ENCODE peak calls at places on chromosomes 13 and 19, in nine cellular contexts. O is cardiac muscle cell, Y is endodermal cell, C is Caco-2, D is Panc1, I is RWPE2, V is AG04450, F is Peyer's patch, Z is GM12865. R is an unnamed sample.

GRCh38 chr13:77028202-77028601 is 1.2 kb upstream of the FBXL3 start:
- DNase-seq in Z (no peak), V (no peak), O (no peak), I (no peak), Y (no peak), F (no peak), C (no peak), D (no peak), R (no peak)

GRCh38 chr19:40397568-40397906 is 7.6 kb upstream of the HIPK4 start:
- DNase-seq in Z (no peak), C (no peak), D (no peak), F (no peak), O (no peak), Y (no peak), V (no peak), I (no peak), R (no peak)

GRCh38 chr13:72132065-72132464 is 265.1 kb upstream of the DACH1 start:
- DNase-seq in V (no peak), F (no peak), Y (no peak), Z (no peak), I (no peak), D (no peak), C (no peak), O (no peak), R (no peak)

GRCh38 chr19:36524617-36525016 is 3.5 kb downstream of the ZNF260 start:
- DNase-seq in Y (no peak), C (no peak), V (no peak), I (no peak), O (no peak), D (no peak), F (no peak), Z (no peak), R (no peak)

GRCh38 chr13:98890186-98890585 is 87.7 kb downstream of the DOCK9 start:
- DNase-seq in Z (no peak), F (no peak), V (peak; percentile 30), Y (no peak), O (no peak), C (no peak), D (no peak), I (no peak), R (peak; percentile 27)

GRCh38 chr19:36330226-36330625 is 48.8 kb downstream of the ZFP14 start:
- DNase-seq in O (no peak), V (no peak), Z (no peak), F (no peak), Y (no peak), C (no peak), D (no peak), I (no peak), R (no peak)

GRCh38 chr13:114101325-114101821 is 31.1 kb downstream of the RASA3 start:
- DNase-seq in Z (no peak), C (no peak), O (no peak), Y (peak; percentile 62), I (peak; percentile 42), D (no peak), F (no peak), V (no peak), R (no peak)

GRCh38 chr19:2213799-2214198 is 22.3 kb downstream of the PLEKHJ1 start:
- DNase-seq in Y (no peak), D (no peak), C (no peak), F (no peak), O (no peak), V (no peak), Z (no peak), I (no peak), R (no peak)

GRCh38 chr19:50362656-50363424 is 2.6 kb downstream of the NAPSA start:
- DNase-seq in V (no peak), Y (no peak), O (peak; percentile 63), F (no peak), Z (no peak), I (no peak), D (no peak), C (no peak), R (no peak)

GRCh38 chr19:20503536-20503935 is 62.0 kb downstream of the ZNF737 start:
- DNase-seq in Z (no peak), C (no peak), V (no peak), Y (no peak), D (peak; percentile 4), O (no peak), I (no peak), F (no peak), R (no peak)

GRCh38 chr13:36374063-36374462 is 27.9 kb upstream of the SPART start:
- DNase-seq in F (no peak), O (no peak), I (no peak), D (no peak), V (no peak), C (peak; percentile 5), Z (no peak), Y (no peak), R (no peak)

GRCh38 chr13:51222510-51223283 is 499 bp downstream of the FAM124A start:
- DNase-seq in Z (no peak), C (peak; percentile 29), O (peak; percentile 35), D (no peak), I (no peak), F (no peak), V (no peak), Y (peak; percentile 82), R (no peak)

GRCh38 chr19:18496167-18496979 is 25.5 kb downstream of the ELL start:
- DNase-seq in F (peak; percentile 42), Z (peak; percentile 69), C (no peak), O (no peak), D (no peak), Y (no peak), V (no peak), I (no peak), R (no peak)

GRCh38 chr13:76331948-76332712 is 554.1 kb downstream of the KCTD12 start:
- DNase-seq in F (no peak), I (no peak), Y (no peak), D (no peak), V (peak; percentile 15), C (no peak), O (no peak), Z (no peak), R (peak; percentile 63)

GRCh38 chr19:35995655-35995993 is 636 bp downstream of the SDHAF1 start:
- DNase-seq in Z (peak; percentile 76), D (no peak), V (no peak), C (peak; percentile 74), Y (peak; percentile 87), O (peak; percentile 65), F (peak; percentile 24), I (no peak), R (no peak)

GRCh38 chr13:43611631-43612416 is 174.9 kb downstream of the ENOX1 start:
- DNase-seq in I (no peak), O (no peak), Z (no peak), V (no peak), F (no peak), D (no peak), C (no peak), Y (no peak), R (no peak)

GRCh38 chr19:40702337-40703012 is 12.0 kb upstream of the NUMBL start:
- DNase-seq in O (peak; percentile 68), F (no peak), Z (no peak), Y (peak; percentile 92), C (peak; percentile 45), V (no peak), I (no peak), D (no peak), R (no peak)

GRCh38 chr13:90686438-90686837 is 661.0 kb upstream of the MIR17HG start:
- DNase-seq in O (no peak), I (no peak), Y (no peak), Z (no peak), V (peak; percentile 4), C (no peak), D (no peak), F (no peak), R (peak; percentile 9)

GRCh38 chr19:45815501-45816216 is 551 bp upstream of the RSPH6A start:
- DNase-seq in D (no peak), Y (peak; percentile 95), C (no peak), V (no peak), Z (no peak), O (peak; percentile 89), F (no peak), I (no peak), R (no peak)
- H3K4me3 ChIP-seq in D (no peak overlapping the region), Y (peak overlapping the region; percentile 84), C (no peak overlapping the region), V (no peak overlapping the region), Z (no peak overlapping the region), O (peak overlapping the region; percentile 54), F (peak overlapping the region; percentile 40), I (no peak overlapping the region), R (no peak overlapping the region)

GRCh38 chr19:37716140-37716539 is 3.4 kb downstream of the ZNF607 start:
- DNase-seq in D (no peak), O (no peak), Y (no peak), F (no peak), V (no peak), Z (no peak), I (no peak), C (no peak), R (no peak)

GRCh38 chr19:37725181-37725580 is 5.6 kb upstream of the ZNF607 start:
- DNase-seq in D (no peak), I (no peak), O (no peak), C (no peak), F (no peak), Z (no peak), V (no peak), Y (no peak), R (no peak)

GRCh38 chr19:37719111-37719926 is at the start of gene ZNF607:
- DNase-seq in D (peak; percentile 87), Y (peak; percentile 98), O (peak; percentile 96), V (peak; percentile 75), Z (peak; percentile 93), F (peak; percentile 86), I (peak; percentile 85), C (peak; percentile 97), R (peak; percentile 70)

GRCh38 chr19:37718357-37718756 is 1.2 kb downstream of the ZNF607 start:
- DNase-seq in O (peak; percentile 17), I (no peak), Z (no peak), V (no peak), C (no peak), D (no peak), F (no peak), Y (peak; percentile 51), R (no peak)

DNA sequence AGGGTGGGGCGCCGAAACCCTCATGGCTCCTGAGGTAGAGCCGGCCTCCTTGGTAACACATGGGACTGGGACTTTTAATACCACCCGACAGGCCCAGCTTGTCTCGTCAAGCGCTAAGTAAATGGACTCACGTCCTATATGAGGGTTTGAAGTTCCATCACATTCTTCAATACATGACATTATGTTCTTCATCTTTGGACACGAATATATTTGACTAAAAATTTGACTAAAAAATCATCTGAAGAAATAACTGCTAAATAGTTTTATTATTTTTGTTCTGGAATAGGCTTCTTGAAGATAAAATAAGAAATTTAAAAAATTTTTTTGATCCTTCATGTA is 335 bp upstream of the ZNF607 start:
- DNase-seq in Z (no peak), F (no peak), I (no peak), D (no peak), O (no peak), Y (no peak), V (no peak), C (no peak), R (no peak)
- TF ChIP-seq CTCF in Z (no peak), F (no peak), I (peak; percentile 63), D (no peak), O (no peak), Y (no peak), V (no peak), C (no peak), R (no peak)

GRCh38 chr13:22114630-22115311 is 443.9 kb downstream of the FGF9 start:
- DNase-seq in O (no peak), Z (peak; percentile 95), I (no peak), Y (no peak), V (no peak), D (no peak), F (no peak), C (no peak), R (no peak)
- H3K4me3 ChIP-seq in O (no peak overlapping the region), Z (peak overlapping the region; percentile 8), I (no peak overlapping the region), Y (no peak overlapping the region), V (no peak overlapping the region), D (no peak overlapping the region), F (no peak overlapping the region), C (no peak overlapping the region), R (no peak overlapping the region)

GRCh38 chr13:73722120-73722519 is 412.1 kb downstream of the KLF12 start:
- DNase-seq in V (peak; percentile 8), I (no peak), O (no peak), Z (peak; percentile 60), C (peak; percentile 18), F (no peak), D (no peak), Y (no peak), R (peak; percentile 42)
- TF ChIP-seq CTCF in V (peak; percentile 58), I (peak; percentile 64), O (peak; percentile 38), Z (peak; percentile 3), C (peak; percentile 14), F (peak; percentile 20), D (peak; percentile 13), Y (peak; percentile 56), R (peak; percentile 53)

R was measured in astrocyte of the cerebellum.